ENCODE peak calls at places on chromosomes 5 and 9, in five cellular contexts. One of them, this sample, is unnamed.

GRCh38 chr9:134695144-134695543 is 53.5 kb downstream of the COL5A1 start:
- DNase-seq in heart right ventricle: no peak
- DNase-seq in activated CD4-positive, CD25-positive, alpha-beta regulatory T cell: no peak
- DNase-seq in hepatocyte: no peak
- DNase-seq in HEK293T: no peak
- DNase-seq in this sample: no peak

GRCh38 chr9:98105006-98105405 is 14.0 kb downstream of the TRIM14 start:
- DNase-seq in HEK293T: no peak
- DNase-seq in heart right ventricle: no peak
- DNase-seq in activated CD4-positive, CD25-positive, alpha-beta regulatory T cell: no peak
- DNase-seq in hepatocyte: no peak
- DNase-seq in this sample: no peak

GRCh38 chr9:104795082-104795481 is 31.2 kb downstream of the NIPSNAP3B start:
- DNase-seq in hepatocyte: no peak
- DNase-seq in heart right ventricle: no peak
- DNase-seq in HEK293T: no peak
- DNase-seq in activated CD4-positive, CD25-positive, alpha-beta regulatory T cell: no peak
- DNase-seq in this sample: peak; percentile 25

GRCh38 chr5:163695817-163696216 is 190.4 kb downstream of the MAT2B start:
- DNase-seq in activated CD4-positive, CD25-positive, alpha-beta regulatory T cell: no peak
- DNase-seq in HEK293T: no peak
- DNase-seq in hepatocyte: no peak
- DNase-seq in heart right ventricle: no peak
- DNase-seq in this sample: no peak

GRCh38 chr9:91102269-91102668 is 259.4 kb downstream of the AUH start:
- DNase-seq in heart right ventricle: no peak
- DNase-seq in hepatocyte: no peak
- DNase-seq in activated CD4-positive, CD25-positive, alpha-beta regulatory T cell: no peak
- DNase-seq in HEK293T: no peak
- DNase-seq in this sample: no peak

GRCh38 chr5:7392401-7393024 is 3.4 kb upstream of the ADCY2 start:
- DNase-seq in heart right ventricle: no peak
- DNase-seq in HEK293T: no peak
- DNase-seq in hepatocyte: peak; percentile 66
- DNase-seq in activated CD4-positive, CD25-positive, alpha-beta regulatory T cell: no peak
- DNase-seq in this sample: peak; percentile 68

GRCh38 chr9:131020388-131020787 is 11.4 kb downstream of the LAMC3 start:
- DNase-seq in HEK293T: no peak
- DNase-seq in activated CD4-positive, CD25-positive, alpha-beta regulatory T cell: no peak
- DNase-seq in hepatocyte: peak; percentile 36
- DNase-seq in heart right ventricle: no peak
- DNase-seq in this sample: peak; percentile 90

GRCh38 chr9:108634164-108634563 is 221.6 kb downstream of the ACTL7B start:
- DNase-seq in hepatocyte: peak; percentile 32
- DNase-seq in heart right ventricle: no peak
- DNase-seq in activated CD4-positive, CD25-positive, alpha-beta regulatory T cell: no peak
- DNase-seq in HEK293T: peak; percentile 12
- DNase-seq in this sample: peak; percentile 69

GRCh38 chr5:151742870-151743294 is 15.5 kb downstream of the ATOX1 start:
- DNase-seq in heart right ventricle: peak; percentile 35
- DNase-seq in activated CD4-positive, CD25-positive, alpha-beta regulatory T cell: no peak
- DNase-seq in HEK293T: peak; percentile 73
- DNase-seq in hepatocyte: peak; percentile 80
- DNase-seq in this sample: peak; percentile 68

GRCh38 chr9:110081395-110081794 is 126.6 kb downstream of the C9orf152 start:
- DNase-seq in heart right ventricle: no peak
- DNase-seq in HEK293T: no peak
- DNase-seq in hepatocyte: no peak
- DNase-seq in activated CD4-positive, CD25-positive, alpha-beta regulatory T cell: no peak
- DNase-seq in this sample: peak; percentile 78

GRCh38 chr9:133234577-133235322 is 25.7 kb upstream of the OBP2B start:
- DNase-seq in activated CD4-positive, CD25-positive, alpha-beta regulatory T cell: no peak
- DNase-seq in heart right ventricle: no peak
- DNase-seq in HEK293T: no peak
- DNase-seq in hepatocyte: no peak
- DNase-seq in this sample: no peak

GRCh38 chr5:113236536-113237308 is 198.1 kb downstream of the TSSK1B start:
- DNase-seq in heart right ventricle: no peak
- DNase-seq in HEK293T: no peak
- DNase-seq in hepatocyte: no peak
- DNase-seq in activated CD4-positive, CD25-positive, alpha-beta regulatory T cell: no peak
- DNase-seq in this sample: no peak

GRCh38 chr9:76218868-76219462 is 175.3 kb downstream of the RFK start:
- DNase-seq in activated CD4-positive, CD25-positive, alpha-beta regulatory T cell: no peak
- DNase-seq in heart right ventricle: no peak
- DNase-seq in HEK293T: no peak
- DNase-seq in hepatocyte: no peak
- DNase-seq in this sample: no peak

GRCh38 chr5:178499352-178499751 is 90.8 kb downstream of the COL23A1 start:
- DNase-seq in hepatocyte: no peak
- DNase-seq in HEK293T: no peak
- DNase-seq in heart right ventricle: no peak
- DNase-seq in activated CD4-positive, CD25-positive, alpha-beta regulatory T cell: no peak
- DNase-seq in this sample: no peak

GRCh38 chr5:66538126-66538525 is 58.1 kb upstream of the MAST4 start:
- DNase-seq in hepatocyte: no peak
- DNase-seq in activated CD4-positive, CD25-positive, alpha-beta regulatory T cell: no peak
- DNase-seq in heart right ventricle: no peak
- DNase-seq in HEK293T: no peak
- DNase-seq in this sample: no peak

GRCh38 chr5:87009146-87009545 is 258.5 kb upstream of the RASA1 start:
- DNase-seq in hepatocyte: no peak
- DNase-seq in activated CD4-positive, CD25-positive, alpha-beta regulatory T cell: no peak
- DNase-seq in HEK293T: no peak
- DNase-seq in heart right ventricle: no peak
- DNase-seq in this sample: no peak